ENCODE peak calls at places on chromosomes 6 and 20, in six cellular contexts. L is stimulated activated CD4-positive, alpha-beta T cell treated with anti-CD3 and anti-CD28 coated beads, Interleukin-1b, Interleukin-23, amount 100 ng/mL, for 24 hours; B is effector memory CD4-positive, alpha-beta T cell; Q is naive thymus-derived CD4-positive, alpha-beta T cell; J is naive thymus-derived CD8-positive, alpha-beta T cell; M is RCC 7860. T is an unnamed sample.

GRCh38 chr6:46510656-46511055 is 19.4 kb upstream of the RCAN2 start:
- DNase-seq in L (no peak), B (no peak), Q (no peak), J (no peak), M (no peak), T (no peak)

GRCh38 chr6:147566244-147566898 is 57.9 kb downstream of the SAMD5 start:
- DNase-seq in L (no peak), B (no peak), Q (no peak), J (no peak), M (no peak), T (no peak)

GRCh38 chr6:158793432-158793831 is 25.7 kb downstream of the EZR start:
- DNase-seq in L (no peak), B (no peak), Q (no peak), J (no peak), M (peak; percentile 30), T (no peak)

GRCh38 chr6:106586815-106587214 is 42.5 kb downstream of the RTN4IP1 start:
- DNase-seq in L (no peak), B (no peak), Q (no peak), J (no peak), M (no peak), T (no peak)

GRCh38 chr6:21264288-21264818 is 329.2 kb upstream of the SOX4 start:
- DNase-seq in L (no peak), B (no peak), Q (no peak), J (no peak), M (no peak), T (no peak)

GRCh38 chr6:90868656-90869055 is 281.8 kb upstream of the MAP3K7 start:
- DNase-seq in L (no peak), B (no peak), Q (no peak), J (no peak), M (no peak), T (no peak)

GRCh38 chr6:84764332-84765049 is at the start of gene TBX18:
- DNase-seq in L (no peak), B (no peak), Q (no peak), J (no peak), M (no peak), T (no peak)

GRCh38 chr20:40160151-40160550 is 528.9 kb downstream of the MAFB start:
- DNase-seq in L (no peak), B (no peak), Q (no peak), J (no peak), M (peak; percentile 50), T (no peak)

GRCh38 chr6:29919506-29919905 is 22.8 kb upstream of the HLA-A start:
- DNase-seq in L (no peak), B (no peak), Q (no peak), J (no peak), M (no peak), T (no peak)

GRCh38 chr20:43746344-43747137 is 19.7 kb upstream of the GTSF1L start:
- DNase-seq in L (no peak), B (no peak), Q (no peak), J (no peak), M (no peak), T (no peak)

GRCh38 chr6:165597821-165598220 is 65.2 kb downstream of the PDE10A start:
- DNase-seq in L (no peak), B (no peak), Q (no peak), J (no peak), M (no peak), T (no peak)

GRCh38 chr6:32491703-32492102 is 38.4 kb downstream of the HLA-DRB5 start:
- DNase-seq in L (no peak), B (no peak), Q (no peak), J (no peak), M (no peak), T (no peak)

GRCh38 chr6:52876056-52876787 is 33.3 kb downstream of the GSTA3 start:
- DNase-seq in L (no peak), B (no peak), Q (no peak), J (no peak), M (no peak), T (no peak)

GRCh38 chr20:23162887-23163286 is 76.8 kb upstream of the CD93 start:
- DNase-seq in L (no peak), B (no peak), Q (no peak), J (no peak), M (no peak), T (no peak)

GRCh38 chr20:17571967-17572638 is 2.2 kb downstream of the DSTN start:
- DNase-seq in L (no peak), B (no peak), Q (no peak), J (no peak), M (no peak), T (no peak)

GRCh38 chr20:44390280-44390679 is 34.8 kb downstream of the HNF4A start:
- DNase-seq in L (no peak), B (no peak), Q (no peak), J (no peak), M (no peak), T (no peak)

GRCh38 chr6:5471044-5471443 is 209.7 kb downstream of the FARS2 start:
- DNase-seq in L (peak; percentile 25), B (peak; percentile 11), Q (peak; percentile 33), J (peak; percentile 60), M (no peak), T (no peak)

GRCh38 chr6:160933256-160933655 is 58.3 kb upstream of the MAP3K4 start:
- DNase-seq in L (no peak), B (no peak), Q (no peak), J (no peak), M (no peak), T (no peak)

T was measured in activated gamma-delta T cell.